ENCODE peak calls at places on chromosome 10, in four cellular contexts. U is HepG2, T is K562, Z is WTC11. H is an unnamed sample.
A peak's percentile ranks its signal among the peaks of the same experiment; 100 is the strongest.

GRCh38 chr10:129958118-129958685 is 5.9 kb downstream of the EBF3 start:
- DNase-seq in U (no peak), Z (no peak), T (no peak), H (no peak)

GRCh38 chr10:67697646-67698245 is 1.8 kb upstream of the CTNNA3 start:
- DNase-seq in U (peak; percentile 37), T (peak; percentile 15), Z (no peak), H (peak; percentile 35)

GRCh38 chr10:79068562-79069324 is at the start of gene ZMIZ1:
- DNase-seq in U (peak; percentile 88), Z (peak; percentile 84), T (peak; percentile 88), H (peak; percentile 81)

GRCh38 chr10:95530561-95530960 is 30.6 kb downstream of the SORBS1 start:
- DNase-seq in U (no peak), Z (no peak), T (no peak), H (no peak)

GRCh38 chr10:43299579-43299978 is 32.7 kb upstream of the RASGEF1A start:
- DNase-seq in U (no peak), Z (no peak), T (no peak), H (no peak)

GRCh38 chr10:114801411-114801813 is 20.2 kb upstream of the FHIP2A start:
- DNase-seq in T (no peak), U (no peak), Z (no peak), H (no peak)

GRCh38 chr10:51269816-51270215 is 195.5 kb downstream of the PRKG1 start:
- DNase-seq in U (no peak), T (no peak), Z (no peak), H (no peak)

GRCh38 chr10:122624546-122624945 is 64.0 kb downstream of the DMBT1 start:
- DNase-seq in Z (no peak), T (no peak), U (no peak), H (no peak)

GRCh38 chr10:119706521-119707278 is 19.1 kb upstream of the INPP5F start:
- DNase-seq in Z (no peak), U (no peak), T (no peak), H (no peak)

GRCh38 chr10:86450806-86451603 is 70.6 kb downstream of the WAPL start:
- DNase-seq in Z (no peak), T (no peak), U (peak; percentile 74), H (no peak)

GRCh38 chr10:119336599-119336998 is 129.2 kb downstream of the GRK5 start:
- DNase-seq in Z (no peak), T (no peak), U (no peak), H (no peak)

GRCh38 chr10:118775478-118775877 is 20.7 kb upstream of the CACUL1 start:
- DNase-seq in U (no peak), Z (no peak), T (peak; percentile 10), H (no peak)

GRCh38 chr10:11425288-11425595 is 186.2 kb downstream of the USP6NL start:
- DNase-seq in T (no peak), U (no peak), Z (no peak), H (no peak)

GRCh38 chr10:3595736-3596135 is 189.3 kb downstream of the KLF6 start:
- DNase-seq in T (no peak), U (no peak), Z (no peak), H (no peak)

GRCh38 chr10:71753091-71753959 is 20.0 kb downstream of the VSIR start:
- DNase-seq in T (peak; percentile 70), Z (no peak), U (peak; percentile 81), H (no peak)

GRCh38 chr10:125218967-125219366 is 58.6 kb upstream of the CTBP2 start:
- DNase-seq in U (no peak), T (no peak), Z (no peak), H (no peak)

GRCh38 chr10:131815366-131816156 is 85.2 kb upstream of the PPP2R2D start:
- DNase-seq in T (no peak), U (no peak), Z (no peak), H (no peak)

GRCh38 chr10:49426490-49427360 is 30.8 kb upstream of the DRGX start:
- DNase-seq in Z (no peak), U (no peak), T (no peak), H (no peak)

GRCh38 chr10:123148414-123149161 is 652 bp downstream of the HMX2 start:
- DNase-seq in T (no peak), Z (peak; percentile 62), U (no peak), H (no peak)

DNA sequence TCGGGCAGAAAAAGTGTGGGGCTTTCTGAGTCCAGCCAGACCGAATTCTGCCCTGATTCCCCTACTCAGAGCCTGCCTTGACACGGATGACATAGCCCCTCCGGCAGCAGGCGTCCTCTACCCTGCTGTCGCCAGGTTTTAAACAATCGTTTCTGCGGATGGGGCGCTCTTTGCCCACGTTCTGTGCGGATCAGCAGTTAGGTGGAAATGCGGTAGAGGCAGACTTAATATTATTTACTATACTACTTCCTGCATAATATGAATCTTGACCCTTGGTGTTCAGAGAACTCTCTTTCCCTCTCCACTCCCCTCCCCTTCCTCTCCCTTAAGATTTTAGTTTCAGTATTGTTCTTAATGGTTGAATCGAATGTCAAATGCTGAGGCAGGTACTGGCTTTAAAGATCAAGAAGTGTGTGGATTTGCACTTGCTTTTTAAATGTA is 2.4 kb downstream of the GATA3 start:
- DNase-seq in T (no peak), U (no peak), Z (no peak), H (no peak)
- TF ChIP-seq ELF4 in T (no peak), U (no peak), Z (no peak), H (no peak)

DNA sequence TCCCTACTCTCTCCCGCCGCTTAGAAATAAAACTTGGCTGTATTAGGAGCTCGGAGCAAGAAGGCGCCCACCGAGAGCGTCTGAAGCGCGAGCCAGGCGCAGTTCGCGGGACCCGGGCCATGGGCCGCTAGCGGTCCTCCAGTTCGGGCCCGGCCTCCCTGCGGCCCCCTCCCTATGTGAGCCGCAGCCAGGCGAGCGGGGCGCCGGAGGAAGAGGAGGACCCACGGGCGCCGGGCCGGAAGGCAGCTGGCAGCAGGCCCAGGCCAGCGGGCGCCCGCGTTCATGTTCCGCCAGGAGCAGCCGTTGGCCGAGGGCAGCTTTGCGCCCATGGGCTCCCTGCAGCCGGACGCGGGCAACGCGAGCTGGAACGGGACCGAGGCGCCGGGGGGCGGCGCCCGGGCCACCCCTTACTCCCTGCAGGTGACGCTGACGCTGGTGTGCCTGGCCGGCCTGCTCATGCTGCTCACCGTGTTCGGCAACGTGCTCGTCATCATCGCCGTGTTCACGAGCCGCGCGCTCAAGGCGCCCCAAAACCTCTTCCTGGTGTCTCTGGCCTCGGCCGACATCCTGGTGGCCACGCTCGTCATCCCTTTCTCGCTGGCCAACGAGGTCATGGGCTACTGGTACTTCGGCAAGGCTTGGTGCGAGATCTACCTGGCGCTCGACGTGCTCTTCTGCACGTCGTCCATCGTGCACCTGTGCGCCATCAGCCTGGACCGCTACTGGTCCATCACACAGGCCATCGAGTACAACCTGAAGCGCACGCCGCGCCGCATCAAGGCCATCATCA is 1.1 kb downstream of the ADRA2A start:
- DNase-seq in U (no peak), Z (peak; percentile 19), T (no peak), H (peak; percentile 3)
- TF ChIP-seq ELF4 in U (no peak), Z (no peak), T (no peak), H (no peak)

DNA sequence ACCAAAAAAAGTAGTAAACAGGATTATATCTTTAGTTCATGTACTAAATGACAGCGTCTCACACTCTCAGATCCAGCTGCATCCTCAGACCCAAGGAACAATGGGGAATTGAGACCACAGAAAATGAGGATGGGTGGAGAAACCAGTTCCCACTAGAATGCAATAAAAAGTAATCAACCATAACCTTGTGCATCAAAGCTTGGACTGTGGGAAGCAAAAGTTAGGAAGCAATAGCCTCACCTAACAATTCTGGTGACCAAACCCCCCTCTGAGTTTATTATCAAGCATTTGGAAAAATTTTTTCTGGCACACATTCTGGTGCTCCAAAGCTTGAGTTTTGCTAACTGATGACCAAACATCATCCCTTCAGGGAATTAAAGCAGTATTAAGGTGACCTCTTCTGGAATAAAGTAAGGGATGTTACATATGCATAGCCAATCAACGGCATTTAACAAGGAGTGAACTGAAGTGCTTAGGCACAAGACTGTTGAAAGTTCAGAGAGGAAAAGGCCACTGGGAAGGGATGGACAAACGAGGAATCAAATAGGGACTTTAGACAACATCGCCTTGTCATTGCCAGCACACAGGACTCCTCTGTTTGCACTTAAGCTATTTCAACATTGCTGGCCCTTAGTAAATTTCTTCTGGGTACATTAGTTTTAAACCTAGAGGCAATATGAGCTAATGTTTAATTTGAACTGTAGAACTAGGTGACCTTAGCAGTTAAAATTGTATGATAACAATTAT is 1.2 kb upstream of the MAT1A start:
- DNase-seq in U (peak; percentile 88), Z (no peak), T (no peak), H (no peak)
- TF ChIP-seq ELF4 in U (peak; percentile 34), Z (no peak), T (no peak), H (no peak)

GRCh38 chr10:32971536-32972091 is 13.6 kb upstream of the ITGB1 start:
- DNase-seq in Z (no peak), U (peak; percentile 80), T (peak; percentile 45), H (no peak)
- TF ChIP-seq ELF4 in Z (no peak), U (no peak), T (no peak), H (no peak)

GRCh38 chr10:113096111-113097045 is 146.3 kb downstream of the TCF7L2 start:
- DNase-seq in U (no peak), T (no peak), Z (no peak), H (no peak)

GRCh38 chr10:113103131-113103830 is 153.2 kb downstream of the TCF7L2 start:
- DNase-seq in T (no peak), U (no peak), Z (no peak), H (no peak)

GRCh38 chr10:113097046-113097415 is 147.0 kb downstream of the TCF7L2 start:
- DNase-seq in T (no peak), Z (no peak), U (no peak), H (no peak)

GRCh38 chr10:113100299-113100680 is 150.2 kb downstream of the TCF7L2 start:
- DNase-seq in T (no peak), Z (no peak), U (no peak), H (no peak)

DNA sequence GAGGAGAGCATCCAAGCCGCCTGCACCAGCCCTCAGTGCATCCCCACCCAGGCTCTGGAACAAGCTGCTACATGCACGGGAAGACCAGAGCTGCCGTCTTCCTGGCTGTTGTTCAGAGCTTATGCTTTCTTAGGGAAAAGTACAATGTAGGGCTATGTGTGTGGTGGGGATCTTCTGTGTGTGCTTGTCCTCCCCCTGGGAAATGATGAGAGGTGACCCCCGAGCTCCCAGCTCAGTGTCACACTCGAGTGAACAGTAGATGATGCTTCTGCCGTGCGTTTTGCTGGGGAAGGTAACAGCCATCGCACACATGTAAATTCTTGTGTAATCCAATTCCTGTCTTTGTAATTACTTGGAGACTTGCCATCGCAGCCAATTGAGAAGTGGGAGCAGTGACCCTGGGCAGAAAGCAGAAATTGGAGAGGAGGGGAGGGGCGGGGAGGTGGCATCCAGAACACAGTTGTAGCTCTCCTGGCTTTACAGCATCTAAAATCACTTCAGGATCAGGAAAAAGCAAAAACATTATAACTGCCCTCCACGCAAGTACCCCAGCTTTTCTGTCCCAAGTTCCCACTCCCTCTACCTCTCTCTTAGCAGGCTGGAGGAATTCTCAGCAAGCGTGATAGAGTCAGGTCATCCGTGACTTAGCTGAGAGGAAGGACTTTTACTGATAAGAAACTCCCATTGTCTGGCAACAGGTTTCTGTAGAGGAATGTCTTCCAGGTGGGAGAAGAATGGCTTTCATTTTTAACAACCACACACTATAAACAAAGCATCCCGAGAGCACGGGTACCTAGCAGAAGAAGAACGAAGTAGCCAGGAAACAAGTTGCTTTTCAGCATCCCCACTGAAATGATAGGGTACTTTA is 149.6 kb downstream of the TCF7L2 start:
- DNase-seq in Z (no peak), U (no peak), T (no peak), H (peak; percentile 36)
- TF ChIP-seq ELF4 in Z (no peak), U (no peak), T (no peak), H (no peak)